ENCODE peak calls at places on chromosomes 13 and 19, in five cellular contexts. J, Y, E, Z and P are unnamed samples.

GRCh38 chr13:51921790-51922740 is 60.3 kb downstream of the CCDC70 start:
- DNase-seq in J (no peak), Y (no peak), E (no peak), Z (no peak), P (no peak)

GRCh38 chr19:15297416-15298224 is 34.7 kb downstream of the BRD4 start:
- DNase-seq in J (peak; percentile 54), Y (no peak), E (no peak), Z (peak; percentile 54), P (peak; percentile 32)

GRCh38 chr13:60009300-60010248 is 154.2 kb downstream of the DIAPH3 start:
- DNase-seq in J (no peak), Y (no peak), E (no peak), Z (no peak), P (no peak)

GRCh38 chr19:2507109-2507508 is 31.2 kb downstream of the GADD45B start:
- DNase-seq in J (no peak), Y (no peak), E (no peak), Z (peak; percentile 64), P (peak; percentile 48)

GRCh38 chr19:13817615-13818371 is 22.6 kb downstream of the ZSWIM4 start:
- DNase-seq in J (no peak), Y (no peak), E (no peak), Z (no peak), P (peak; percentile 52)

GRCh38 chr19:17180997-17181702 is 34.0 kb upstream of the USE1 start:
- DNase-seq in J (no peak), Y (no peak), E (no peak), Z (no peak), P (no peak)

GRCh38 chr19:11766597-11767591 is at the start of gene ZNF441:
- DNase-seq in J (peak; percentile 84), Y (peak; percentile 98), E (peak; percentile 98), Z (peak; percentile 97), P (peak; percentile 85)

GRCh38 chr19:48419158-48419920 is 25.9 kb downstream of the GRIN2D start:
- DNase-seq in J (no peak), Y (peak; percentile 53), E (peak; percentile 60), Z (no peak), P (peak; percentile 70)

GRCh38 chr19:6108721-6109633 is 1.3 kb downstream of the RFX2 start:
- DNase-seq in J (peak; percentile 67), Y (peak; percentile 49), E (no peak), Z (peak; percentile 44), P (peak; percentile 72)

GRCh38 chr13:87669379-87669978 is 1.7 kb upstream of the SLITRK5 start:
- DNase-seq in J (no peak), Y (no peak), E (peak; percentile 65), Z (peak; percentile 39), P (no peak)

GRCh38 chr19:18922228-18922985 is 2.9 kb downstream of the DDX49 start:
- DNase-seq in J (no peak), Y (no peak), E (no peak), Z (no peak), P (no peak)

GRCh38 chr19:52453324-52454094 is at the start of gene ZNF578:
- DNase-seq in J (peak; percentile 39), Y (peak; percentile 87), E (peak; percentile 98), Z (peak; percentile 84), P (peak; percentile 72)